ENCODE peak calls at places on chromosomes 11 and 22, in five cellular contexts. M is GM23248, V is HCT116, G is neural progenitor cell, O is PC-3. W is an unnamed sample. For H3K4me1, the result is how much of the 10 kb centered on the place peaks cover.

GRCh38 chr22:25751174-25751581 is 9.2 kb downstream of the MYO18B start:
- DNase-seq in M (no peak), V (no peak), G (no peak), O (no peak), W (no peak)

GRCh38 chr11:117984471-117984870 is 1.7 kb upstream of the IL10RA start:
- DNase-seq in M (no peak), V (no peak), G (no peak), O (no peak), W (no peak)

GRCh38 chr11:75626692-75627536 is 41.9 kb downstream of the MAP6 start:
- DNase-seq in M (peak), V (no peak), G (peak), O (no peak), W (peak)

GRCh38 chr11:45388472-45388871 is 102.3 kb upstream of the SYT13 start:
- DNase-seq in M (no peak), V (no peak), G (no peak), O (no peak), W (no peak)

GRCh38 chr11:86374586-86374985 is at the start of gene CCDC81:
- DNase-seq in M (peak), V (no peak), G (peak), O (no peak), W (peak)

GRCh38 chr11:94271885-94272372 is 32.5 kb upstream of the IZUMO1R start:
- DNase-seq in M (no peak), V (no peak), G (no peak), O (no peak), W (no peak)

GRCh38 chr11:97909544-97910394 is 1111.0 kb upstream of the CNTN5 start:
- DNase-seq in M (peak), V (no peak), G (no peak), O (no peak), W (peak)

GRCh38 chr22:47092896-47093311 is 330.5 kb downstream of the TBC1D22A start:
- DNase-seq in M (peak), V (no peak), G (no peak), O (no peak), W (peak)

GRCh38 chr11:1570896-1571759 is 943 bp downstream of the DUSP8 start:
- DNase-seq in M (no peak), V (no peak), G (peak), O (no peak), W (no peak)

GRCh38 chr11:40867991-40868685 is 591.3 kb downstream of the LRRC4C start:
- DNase-seq in M (no peak), V (no peak), G (peak), O (no peak), W (peak)

GRCh38 chr22:36356708-36357694 is 30.8 kb downstream of the MYH9 start:
- DNase-seq in M (no peak), V (no peak), G (no peak), O (peak), W (no peak)

GRCh38 chr11:3959015-3959917 is 103.8 kb downstream of the STIM1 start:
- DNase-seq in M (peak), V (no peak), G (peak), O (peak), W (peak)

GRCh38 chr11:76918941-76919386 is 58.2 kb downstream of the ACER3 start:
- DNase-seq in M (peak), V (peak), G (peak), O (peak), W (peak)

GRCh38 chr11:61636676-61637075 is 43.5 kb upstream of the DAGLA start:
- DNase-seq in M (no peak), V (no peak), G (no peak), O (no peak), W (no peak)

GRCh38 chr11:32069361-32070058 is 21.4 kb upstream of the RCN1 start:
- DNase-seq in M (no peak), V (no peak), G (no peak), O (peak), W (no peak)

GRCh38 chr11:2166091-2166851 is 5.3 kb upstream of the INS start:
- DNase-seq in M (peak), V (no peak), G (peak), O (peak), W (no peak)

GRCh38 chr11:45102361-45102809 is 44.1 kb upstream of the PRDM11 start:
- DNase-seq in M (peak), V (no peak), G (no peak), O (no peak), W (no peak)

GRCh38 chr11:68009391-68010000 is 631 bp upstream of the ALDH3B1 start:
- DNase-seq in M (peak), V (no peak), G (no peak), O (peak), W (no peak)

GRCh38 chr22:30747493-30747892 is 52.8 kb downstream of the OSBP2 start:
- DNase-seq in M (no peak), V (no peak), G (no peak), O (no peak), W (no peak)

GRCh38 chr11:22703561-22703960 is 37.1 kb downstream of the GAS2 start:
- DNase-seq in M (no peak), V (no peak), G (no peak), O (no peak), W (peak)

GRCh38 chr11:123577081-123577598 is 77.3 kb downstream of the SCN3B start:
- DNase-seq in M (peak), V (peak), G (peak), O (peak), W (peak)

GRCh38 chr22:33034753-33035152 is 23.4 kb downstream of the SYN3 start:
- DNase-seq in M (no peak), V (no peak), G (no peak), O (no peak), W (no peak)

GRCh38 chr22:39303358-39303757 is 16.1 kb downstream of the RPL3 start:
- DNase-seq in M (no peak), V (no peak), G (no peak), O (no peak), W (no peak)

GRCh38 chr22:45073064-45073463 is 63.3 kb upstream of the PHF21B start:
- DNase-seq in M (no peak), V (no peak), G (no peak), O (no peak), W (no peak)

GRCh38 chr11:11965192-11965591 is 43.2 kb downstream of the DKK3 start:
- DNase-seq in M (no peak), V (no peak), G (no peak), O (no peak), W (no peak)

GRCh38 chr22:24413726-24414385 is 13.5 kb upstream of the ADORA2A start:
- DNase-seq in M (no peak), V (no peak), G (no peak), O (no peak), W (no peak)

GRCh38 chr11:911031-911889 is 650 bp upstream of the CHID1 start:
- DNase-seq in M (peak), V (no peak), G (peak), O (peak), W (peak)

GRCh38 chr11:125330462-125331325 is 165.4 kb downstream of the FEZ1 start:
- DNase-seq in M (no peak), V (no peak), G (no peak), O (no peak), W (no peak)

GRCh38 chr11:91248199-91248807 is 976.3 kb upstream of the FAT3 start:
- DNase-seq in M (peak), V (peak), G (peak), O (peak), W (no peak)

GRCh38 chr11:132463941-132464340 is 1068.4 kb downstream of the OPCML start:
- DNase-seq in M (peak), V (no peak), G (no peak), O (no peak), W (no peak)

GRCh38 chr11:126307706-126308105 is 3.8 kb downstream of the DCPS start:
- DNase-seq in M (peak), V (no peak), G (peak), O (peak), W (peak)

GRCh38 chr11:117546431-117547160 is 218.9 kb downstream of the CEP164 start:
- DNase-seq in M (no peak), V (no peak), G (peak), O (no peak), W (no peak)

GRCh38 chr11:46346886-46347636 is at the start of gene DGKZ:
- DNase-seq in M (peak), V (peak), G (peak), O (peak), W (peak)

GRCh38 chr11:65043881-65044501 is 3.0 kb downstream of the SAC3D1 start:
- DNase-seq in M (peak), V (no peak), G (no peak), O (peak), W (peak)

GRCh38 chr11:17387811-17388210 is 648 bp downstream of the KCNJ11 start:
- DNase-seq in M (no peak), V (no peak), G (no peak), O (no peak), W (no peak)

GRCh38 chr11:130001491-130002351 is 914 bp downstream of the PRDM10 start:
- DNase-seq in M (peak), V (no peak), G (peak), O (peak), W (peak)

GRCh38 chr22:37171662-37172061 is 16.4 kb downstream of the C1QTNF6 start:
- DNase-seq in M (no peak), V (no peak), G (no peak), O (no peak), W (no peak)

DNA sequence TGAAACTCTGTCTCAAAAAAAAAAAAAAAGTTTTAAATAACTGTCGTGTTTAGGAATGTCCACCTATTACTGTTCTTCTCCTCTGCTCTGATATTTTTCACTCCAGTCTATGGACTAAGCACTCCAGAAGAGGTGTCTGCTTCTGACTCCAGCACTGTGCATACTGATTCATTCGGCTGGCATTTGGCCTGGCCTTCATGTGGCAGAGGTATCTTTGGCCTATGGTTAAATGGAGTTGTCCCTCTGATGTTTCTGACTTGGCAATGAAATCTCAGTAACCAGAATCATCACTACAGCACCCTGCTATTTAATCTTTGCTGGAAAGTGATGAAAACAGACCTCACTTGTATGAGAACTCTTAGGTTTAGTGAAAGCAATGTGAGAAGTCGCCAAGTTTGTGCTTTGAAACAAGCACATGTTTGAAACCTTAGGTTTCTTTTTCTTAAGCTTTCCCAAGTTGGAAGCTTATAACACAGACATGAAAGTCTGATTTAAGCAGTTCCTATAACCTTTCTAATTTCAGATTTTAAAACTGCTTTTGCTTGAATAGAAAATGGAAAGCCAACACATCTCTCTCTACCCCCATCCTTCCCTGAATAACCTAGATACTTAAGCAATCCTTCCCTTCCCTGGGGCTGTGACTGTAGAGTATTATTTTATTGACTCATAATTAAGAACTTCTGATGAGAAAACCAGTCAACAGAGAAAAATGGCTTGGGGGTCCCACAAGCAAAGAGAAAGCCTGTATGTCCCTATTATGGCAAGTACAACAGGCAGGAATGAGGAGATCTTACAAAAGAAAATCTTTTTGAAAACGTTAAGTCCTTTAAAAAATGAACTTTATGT is 155.0 kb downstream of the MAML2 start:
- DNase-seq in M (peak), V (no peak), G (no peak), O (peak), W (peak)
- H2AFZ ChIP-seq in M (no peak), V (no peak), G (no peak), O (peak), W (no peak)

GRCh38 chr11:115715371-115715770 is 211.2 kb upstream of the CADM1 start:
- DNase-seq in M (no peak), V (no peak), G (no peak), O (no peak), W (no peak)
- TF ChIP-seq EZH2 in M (no peak), V (no peak), G (no peak), O (no peak), W (no peak)

GRCh38 chr22:20010307-20011122 is 6.1 kb downstream of the ARVCF start:
- DNase-seq in M (no peak), V (no peak), G (no peak), O (no peak), W (no peak)

GRCh38 chr22:20009582-20010306 is 6.9 kb downstream of the ARVCF start:
- DNase-seq in M (no peak), V (no peak), G (no peak), O (no peak), W (no peak)

GRCh38 chr22:20008221-20008995 is 8.2 kb downstream of the ARVCF start:
- DNase-seq in M (peak), V (no peak), G (no peak), O (no peak), W (no peak)

GRCh38 chr22:20011123-20011992 is 5.3 kb downstream of the ARVCF start:
- DNase-seq in M (no peak), V (no peak), G (no peak), O (no peak), W (no peak)

GRCh38 chr22:20009018-20009482 is 7.6 kb downstream of the ARVCF start:
- DNase-seq in M (no peak), V (no peak), G (no peak), O (no peak), W (no peak)
- H3K4me1 ChIP-seq in M (under half), V (under half), G (under half), O (under half), W (under half)

DNA sequence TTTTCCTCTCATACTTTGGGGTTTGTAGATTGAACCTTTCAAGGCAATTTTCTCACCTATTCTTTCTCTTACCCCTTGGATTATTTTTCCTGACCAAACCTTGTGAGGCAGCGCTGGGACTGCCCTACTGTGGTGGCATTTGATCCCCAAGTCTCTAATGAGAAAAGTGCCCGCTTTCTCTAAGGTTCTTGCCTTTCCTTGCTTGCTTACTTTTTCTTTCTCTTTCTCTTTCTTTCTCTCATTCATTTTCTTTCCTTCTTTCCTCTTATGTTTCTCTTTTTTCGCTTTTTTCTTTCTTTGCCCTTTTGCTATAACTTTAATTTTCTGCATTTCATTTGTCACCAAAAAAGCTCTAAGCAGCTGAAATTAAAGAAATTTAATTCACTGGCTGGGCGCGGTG is 40.7 kb upstream of the ADSL start:
- DNase-seq in M (no peak), V (no peak), G (no peak), O (no peak), W (no peak)
- H2AFZ ChIP-seq in M (no peak), V (no peak), G (no peak), O (no peak), W (no peak)

DNA sequence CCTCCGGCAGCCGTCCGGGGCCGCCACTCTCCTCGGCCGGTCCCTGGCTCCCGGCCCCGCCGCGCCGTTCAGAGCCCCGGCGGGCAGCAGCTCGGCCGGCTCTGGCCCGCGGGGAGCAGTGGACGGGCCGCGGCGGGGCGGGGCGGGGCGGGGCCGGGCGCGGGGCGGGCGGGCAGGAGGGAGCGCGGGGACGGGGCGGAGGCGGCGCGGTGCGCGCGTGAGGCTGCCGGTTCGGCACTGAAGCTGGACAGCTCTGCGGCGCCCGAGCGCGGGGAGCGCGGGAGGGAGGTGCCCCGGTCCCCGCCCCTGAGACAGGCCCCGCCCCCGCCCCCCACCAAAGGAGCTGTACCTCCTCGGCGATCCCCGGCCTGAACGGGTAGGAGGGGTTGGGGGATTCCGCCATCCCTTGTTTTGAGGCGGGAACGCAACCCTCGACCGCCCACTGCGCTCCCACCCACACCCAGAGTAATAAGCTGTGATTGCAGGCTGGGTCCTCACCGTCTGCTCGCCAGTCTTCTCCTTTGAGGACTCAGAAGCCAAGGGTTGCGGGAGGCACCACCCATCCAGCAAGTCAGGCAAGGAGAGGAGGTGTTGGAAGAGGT is at the start of gene DRD2:
- DNase-seq in M (peak), V (no peak), G (peak), O (no peak), W (no peak)
- TF ChIP-seq EZH2 in M (no peak), V (no peak), G (no peak), O (no peak), W (no peak)